ENCODE peak calls at places on chromosomes 2 and 18, in five cellular contexts. Q is T-helper 17 cell; S is KBM-7; E is activated CD4-positive, alpha-beta T cell treated with anti-CD3 and anti-CD28 coated beads, Interleukin-2, amount 50 U/mL, for 4 hours; B is cardiac fibroblast. C is an unnamed sample.

GRCh38 chr2:240991378-240992263 is 6.8 kb upstream of the SNED1 start:
- DNase-seq in E (no peak), S (no peak), Q (no peak), B (peak; percentile 93), C (peak; percentile 62)

GRCh38 chr2:223062304-223062845 is 10.4 kb downstream of the KCNE4 start:
- DNase-seq in E (no peak), B (no peak), S (no peak), Q (no peak), C (no peak)

GRCh38 chr2:120733238-120733942 is 2.3 kb upstream of the GLI2 start:
- DNase-seq in E (no peak), Q (no peak), B (no peak), S (no peak), C (no peak)

GRCh38 chr2:233047667-233048066 is 12.5 kb upstream of the INPP5D start:
- DNase-seq in Q (no peak), B (no peak), S (no peak), E (no peak), C (no peak)

GRCh38 chr2:25036221-25036559 is 5.7 kb upstream of the EFR3B start:
- DNase-seq in E (no peak), Q (no peak), S (no peak), B (no peak), C (no peak)

GRCh38 chr18:70074091-70074490 is 126.4 kb upstream of the CD226 start:
- DNase-seq in S (no peak), E (no peak), B (no peak), Q (no peak), C (no peak)

GRCh38 chr2:73451263-73451972 is 65.8 kb downstream of the ALMS1 start:
- DNase-seq in E (no peak), S (peak; percentile 11), B (no peak), Q (no peak), C (no peak)

GRCh38 chr2:24016853-24017703 is 7.2 kb downstream of the MFSD2B start:
- DNase-seq in B (no peak), Q (no peak), S (no peak), E (no peak), C (no peak)

GRCh38 chr2:232597362-232598079 is 35.9 kb upstream of the EFHD1 start:
- DNase-seq in B (no peak), Q (no peak), S (no peak), E (no peak), C (no peak)

GRCh38 chr18:76977108-76977621 is 154.8 kb downstream of the ZNF236 start:
- DNase-seq in E (no peak), Q (no peak), S (no peak), B (peak; percentile 4), C (peak; percentile 55)

GRCh38 chr2:101344173-101344572 is 35.7 kb upstream of the RNF149 start:
- DNase-seq in E (no peak), Q (no peak), B (no peak), S (no peak), C (no peak)

GRCh38 chr2:211455225-211455841 is 898.9 kb downstream of the CPS1 start:
- DNase-seq in B (peak; percentile 63), S (peak; percentile 59), E (no peak), Q (no peak), C (peak; percentile 36)

GRCh38 chr18:23502516-23503037 is 734 bp upstream of the RMC1 start:
- DNase-seq in E (no peak), S (no peak), B (no peak), Q (no peak), C (no peak)

GRCh38 chr2:191374366-191374765 is 129.2 kb downstream of the MYO1B start:
- DNase-seq in B (no peak), E (no peak), Q (no peak), S (no peak), C (no peak)

GRCh38 chr2:214649440-214650205 is 159.9 kb downstream of the BARD1 start:
- DNase-seq in S (no peak), Q (no peak), B (no peak), E (no peak), C (no peak)

GRCh38 chr2:168231609-168232241 is 15.7 kb downstream of the STK39 start:
- DNase-seq in Q (no peak), B (no peak), E (no peak), S (no peak), C (no peak)

GRCh38 chr2:18047114-18047695 is 168.7 kb downstream of the KCNS3 start:
- DNase-seq in S (no peak), B (no peak), E (no peak), Q (no peak), C (no peak)

GRCh38 chr2:16952368-16952767 is 286.7 kb upstream of the CYRIA start:
- DNase-seq in E (no peak), Q (no peak), S (no peak), B (no peak), C (no peak)

GRCh38 chr2:120305296-120305695 is 40.6 kb upstream of the INHBB start:
- DNase-seq in B (peak; percentile 35), S (no peak), Q (no peak), E (no peak), C (peak; percentile 15)

GRCh38 chr2:23487735-23488492 is 102.9 kb downstream of the KLHL29 start:
- DNase-seq in E (no peak), Q (no peak), B (peak; percentile 38), S (no peak), C (no peak)

GRCh38 chr2:96870631-96871255 is 863 bp upstream of the SEMA4C start:
- DNase-seq in B (no peak), S (no peak), E (peak; percentile 52), Q (peak; percentile 54), C (peak; percentile 65)

GRCh38 chr2:101252408-101253012 is at the start of gene CNOT11:
- DNase-seq in B (peak; percentile 99), E (peak; percentile 99), S (peak; percentile 92), Q (peak; percentile 99), C (peak; percentile 99)

GRCh38 chr2:37920570-37920969 is 4.5 kb upstream of the RMDN2 start:
- DNase-seq in E (no peak), S (no peak), Q (no peak), B (peak; percentile 70), C (no peak)

GRCh38 chr2:95366514-95366913 is 36.0 kb upstream of the FAHD2A start:
- DNase-seq in Q (no peak), E (no peak), B (no peak), S (no peak), C (no peak)

GRCh38 chr2:148244593-148245292 is 223.9 kb downstream of the MBD5 start:
- DNase-seq in Q (no peak), S (no peak), B (peak; percentile 78), E (no peak), C (no peak)

GRCh38 chr2:101697794-101698418 is 399 bp downstream of the MAP4K4 start:
- DNase-seq in E (no peak), B (no peak), Q (peak; percentile 11), S (peak; percentile 12), C (peak; percentile 7)

GRCh38 chr2:189013047-189013446 is 38.9 kb downstream of the COL3A1 start:
- DNase-seq in S (no peak), Q (no peak), E (no peak), B (no peak), C (no peak)

GRCh38 chr2:203869610-203870042 is 2.1 kb downstream of the CTLA4 start:
- DNase-seq in E (peak; percentile 43), Q (peak; percentile 44), B (no peak), S (no peak), C (no peak)

C was measured in thyroid gland.